ENCODE peak calls at places on chromosomes 6 and 20, in six cellular contexts. Y is HAP-1; O is GM23338; F is GM23248; G is HCT116; V is CD8-positive, alpha-beta T cell. J is an unnamed sample.

GRCh38 chr6:35573495-35574110 is 60.9 kb upstream of the TULP1 start:
- DNase-seq in Y (no peak), O (no peak), F (no peak), G (no peak), V (no peak), J (no peak)

GRCh38 chr6:170178561-170179477 is 112.1 kb downstream of the DLL1 start:
- DNase-seq in Y (peak; percentile 3), O (peak; percentile 19), F (peak; percentile 95), G (no peak), V (no peak), J (peak; percentile 93)

GRCh38 chr6:97215157-97215769 is 67.8 kb downstream of the MMS22L start:
- DNase-seq in Y (peak; percentile 46), O (peak; percentile 64), F (peak; percentile 88), G (peak; percentile 12), V (no peak), J (peak; percentile 64)

GRCh38 chr6:156963712-156964700 is 186.8 kb downstream of the ARID1B start:
- DNase-seq in Y (no peak), O (no peak), F (peak; percentile 64), G (no peak), V (no peak), J (no peak)

GRCh38 chr20:63518351-63518861 is 2.2 kb upstream of the PPDPF start:
- DNase-seq in Y (no peak), O (no peak), F (no peak), G (no peak), V (no peak), J (no peak)

GRCh38 chr6:20424679-20425078 is 23.0 kb downstream of the E2F3 start:
- DNase-seq in Y (no peak), O (no peak), F (no peak), G (no peak), V (no peak), J (peak; percentile 75)

GRCh38 chr6:129575378-129576118 is 134.4 kb downstream of the ARHGAP18 start:
- DNase-seq in Y (peak; percentile 24), O (peak; percentile 79), F (peak; percentile 77), G (peak; percentile 27), V (no peak), J (peak; percentile 78)

GRCh38 chr20:38131588-38132121 is 33.4 kb downstream of the TGM2 start:
- DNase-seq in Y (no peak), O (no peak), F (no peak), G (no peak), V (no peak), J (no peak)

GRCh38 chr6:127459231-127459641 is at the start of gene KIAA0408:
- DNase-seq in Y (no peak), O (peak; percentile 72), F (peak; percentile 67), G (no peak), V (no peak), J (peak; percentile 85)

GRCh38 chr6:3449750-3450305 is 7.0 kb downstream of the SLC22A23 start:
- DNase-seq in Y (no peak), O (no peak), F (no peak), G (no peak), V (no peak), J (no peak)

GRCh38 chr20:19590382-19590781 is 167.7 kb upstream of the RIN2 start:
- DNase-seq in Y (no peak), O (no peak), F (no peak), G (no peak), V (no peak), J (no peak)

GRCh38 chr6:4533576-4533975 is 242.6 kb upstream of the CDYL start:
- DNase-seq in Y (no peak), O (no peak), F (no peak), G (no peak), V (no peak), J (no peak)

GRCh38 chr6:157528931-157529653 is 148.1 kb downstream of the ZDHHC14 start:
- DNase-seq in Y (peak; percentile 40), O (no peak), F (no peak), G (no peak), V (no peak), J (no peak)

GRCh38 chr6:50098306-50098705 is 48.6 kb upstream of the DEFB112 start:
- DNase-seq in Y (no peak), O (no peak), F (no peak), G (no peak), V (no peak), J (no peak)

GRCh38 chr6:124054034-124054433 is 250.4 kb downstream of the NKAIN2 start:
- DNase-seq in Y (no peak), O (no peak), F (no peak), G (no peak), V (no peak), J (no peak)

GRCh38 chr20:38724603-38725457 is 544 bp downstream of the SLC32A1 start:
- DNase-seq in Y (no peak), O (peak; percentile 92), F (no peak), G (no peak), V (no peak), J (no peak)

GRCh38 chr6:38688579-38689087 is 14.3 kb downstream of the GLO1 start:
- DNase-seq in Y (no peak), O (peak; percentile 41), F (no peak), G (no peak), V (no peak), J (no peak)

GRCh38 chr6:137099689-137100398 is 55.1 kb upstream of the IL20RA start:
- DNase-seq in Y (no peak), O (no peak), F (no peak), G (no peak), V (no peak), J (no peak)
- H3K4me1 ChIP-seq in Y (peaks cover 21% of the 10 kb centered on the region), O (peaks cover 9% of the 10 kb centered on the region), F (no peaks in the 10 kb centered on the region), G (no peaks in the 10 kb centered on the region), V (no peaks in the 10 kb centered on the region), J (no peaks in the 10 kb centered on the region)

GRCh38 chr20:17995967-17996819 is 27.4 kb downstream of the MGME1 start:
- DNase-seq in Y (peak; percentile 57), O (peak; percentile 74), F (peak; percentile 88), G (peak; percentile 26), V (peak; percentile 26), J (peak; percentile 61)
- H3K4me1 ChIP-seq in Y (peaks cover 8% of the 10 kb centered on the region), O (no peaks in the 10 kb centered on the region), F (peaks cover 4% of the 10 kb centered on the region), G (no peaks in the 10 kb centered on the region), V (no peaks in the 10 kb centered on the region), J (no peaks in the 10 kb centered on the region)

GRCh38 chr6:43278524-43279078 is 19.5 kb upstream of the SLC22A7 start:
- DNase-seq in Y (no peak), O (no peak), F (peak; percentile 68), G (no peak), V (no peak), J (no peak)
- H3K4me1 ChIP-seq in Y (no peaks in the 10 kb centered on the region), O (peaks cover 25% of the 10 kb centered on the region), F (peaks cover 13% of the 10 kb centered on the region), G (no peaks in the 10 kb centered on the region), V (peaks cover 9% of the 10 kb centered on the region), J (peaks cover 7% of the 10 kb centered on the region)

GRCh38 chr20:58550661-58551060 is 35.5 kb upstream of the APCDD1L start:
- DNase-seq in Y (no peak), O (no peak), F (peak; percentile 95), G (no peak), V (no peak), J (peak; percentile 56)
- H3K4me1 ChIP-seq in Y (no peaks in the 10 kb centered on the region), O (no peaks in the 10 kb centered on the region), F (peaks cover 55% of the 10 kb centered on the region), G (no peaks in the 10 kb centered on the region), V (no peaks in the 10 kb centered on the region), J (peaks cover 8% of the 10 kb centered on the region)

DNA sequence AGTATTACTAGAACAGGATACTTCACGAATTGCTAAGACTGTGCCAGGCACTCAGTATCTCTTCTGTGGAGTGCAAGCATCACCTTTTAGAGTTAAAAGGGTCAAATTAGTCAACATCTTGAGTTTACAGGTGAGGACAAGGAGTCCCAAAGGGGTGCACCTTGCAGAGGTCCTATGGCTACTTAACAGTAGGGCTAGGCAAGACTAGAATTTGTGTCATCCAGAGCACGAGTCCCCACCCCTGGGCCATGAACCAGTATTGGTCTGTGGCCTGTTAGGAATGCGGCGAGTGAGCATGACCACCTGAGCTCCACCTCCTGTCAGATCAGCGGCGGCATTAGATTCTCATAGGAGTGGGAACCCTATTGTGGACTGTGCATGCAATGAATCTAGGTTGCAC is 10.5 kb upstream of the DSTN start:
- DNase-seq in Y (no peak), O (no peak), F (no peak), G (no peak), V (no peak), J (no peak)
- H3K4me1 ChIP-seq in Y (no peaks in the 10 kb centered on the region), O (peaks cover 26% of the 10 kb centered on the region), F (peaks cover 33% of the 10 kb centered on the region), G (peaks cover 50% of the 10 kb centered on the region), V (no peaks in the 10 kb centered on the region), J (peaks cover 7% of the 10 kb centered on the region)

GRCh38 chr20:59668926-59669325 is 64.6 kb downstream of the PHACTR3 start:
- DNase-seq in Y (no peak), O (no peak), F (no peak), G (no peak), V (no peak), J (no peak)
- H3K4me1 ChIP-seq in Y (no peaks in the 10 kb centered on the region), O (no peaks in the 10 kb centered on the region), F (no peaks in the 10 kb centered on the region), G (no peaks in the 10 kb centered on the region), V (no peaks in the 10 kb centered on the region), J (no peaks in the 10 kb centered on the region)

DNA sequence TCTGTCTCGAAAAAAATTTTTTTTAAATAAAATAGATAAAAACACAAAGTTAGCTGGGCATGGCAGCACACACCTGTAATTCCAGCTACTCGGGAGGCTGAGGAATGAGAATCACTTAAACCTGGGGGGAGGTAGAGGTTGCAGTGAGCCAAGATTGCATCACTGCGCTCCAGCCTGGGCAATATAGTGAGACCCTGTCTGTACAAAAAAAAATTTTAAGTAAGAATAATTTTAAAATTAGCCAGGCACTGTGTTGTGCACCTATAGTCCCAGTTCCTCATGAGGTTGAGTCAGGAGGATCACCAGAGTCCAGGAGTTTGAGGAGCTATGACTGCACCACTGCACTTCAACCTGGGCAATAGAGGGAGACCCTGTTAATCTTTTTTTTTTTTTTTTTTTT is 149.2 kb upstream of the SHLD1 start:
- DNase-seq in Y (no peak), O (no peak), F (no peak), G (no peak), V (no peak), J (no peak)
- H3K4me1 ChIP-seq in Y (peaks cover 4% of the 10 kb centered on the region), O (peaks cover 9% of the 10 kb centered on the region), F (peaks cover 9% of the 10 kb centered on the region), G (no peaks in the 10 kb centered on the region), V (peaks cover 37% of the 10 kb centered on the region), J (no peaks in the 10 kb centered on the region)

DNA sequence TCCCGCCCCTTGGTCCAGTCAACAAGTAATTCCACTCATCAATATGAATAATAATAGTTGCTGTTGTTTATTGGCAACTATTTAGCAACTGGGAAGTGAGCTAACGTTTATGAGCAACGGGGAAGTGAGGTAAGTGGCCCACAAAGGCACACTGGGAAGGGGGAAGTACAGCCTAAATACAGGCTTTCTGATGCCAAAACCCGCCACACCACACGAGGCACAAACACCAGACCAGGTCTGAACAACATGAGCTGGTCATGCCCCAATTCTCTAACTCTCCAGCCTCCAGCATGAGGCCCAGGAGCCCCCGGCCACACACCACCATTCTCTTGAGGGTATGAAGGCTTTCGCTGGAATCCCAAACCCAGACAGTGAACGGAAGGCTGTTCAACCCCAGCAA is 50.8 kb downstream of the PREX1 start:
- DNase-seq in Y (no peak), O (no peak), F (no peak), G (no peak), V (no peak), J (no peak)
- H3K4me1 ChIP-seq in Y (peaks cover 2% of the 10 kb centered on the region), O (no peaks in the 10 kb centered on the region), F (peaks cover 3% of the 10 kb centered on the region), G (no peaks in the 10 kb centered on the region), V (peaks cover 65% of the 10 kb centered on the region), J (no peaks in the 10 kb centered on the region)

DNA sequence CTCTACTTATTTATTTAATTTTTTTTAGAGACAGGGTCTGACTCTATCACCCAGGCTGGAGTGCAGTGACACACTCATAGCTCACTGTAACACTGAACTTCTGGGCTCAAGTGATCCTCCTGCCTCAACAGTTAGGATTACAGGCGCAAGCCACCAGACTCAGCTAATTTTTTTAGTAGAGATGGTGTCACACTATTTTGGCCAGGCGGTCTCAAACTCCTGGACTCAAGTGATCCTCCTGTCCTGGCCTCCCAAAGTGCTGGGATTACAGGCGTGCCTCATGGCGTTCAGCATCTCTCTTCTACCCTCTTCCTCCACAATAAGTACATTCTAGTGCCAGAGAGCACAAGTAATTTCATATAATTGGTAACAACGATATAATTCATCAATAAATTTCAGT is 5.5 kb downstream of the SSR1 start:
- DNase-seq in Y (no peak), O (no peak), F (no peak), G (no peak), V (no peak), J (no peak)
- H3K4me1 ChIP-seq in Y (peaks cover 10% of the 10 kb centered on the region), O (peaks cover 11% of the 10 kb centered on the region), F (peaks cover 23% of the 10 kb centered on the region), G (peaks cover 10% of the 10 kb centered on the region), V (peaks cover 34% of the 10 kb centered on the region), J (peaks cover 11% of the 10 kb centered on the region)

J was measured in cardiac muscle cell.